ENCODE peak calls at places on chromosomes 12 and 14, in five cellular contexts. F is right lobe of liver, E is stomach, H is uterus, I is adrenal gland. B is an unnamed sample.
A peak's percentile ranks its signal among the peaks of the same experiment; 100 is the strongest.

GRCh38 chr14:41418851-41419250 is 187.8 kb upstream of the LRFN5 start:
- DNase-seq in E (no peak), I (no peak), H (no peak), F (no peak), B (no peak)

GRCh38 chr12:117098361-117099217 is 627 bp downstream of the TESC start:
- DNase-seq in H (no peak), F (no peak), I (peak; percentile 33), E (peak; percentile 75), B (no peak)

GRCh38 chr14:77212933-77213656 is 31.5 kb downstream of the TMEM63C start:
- DNase-seq in E (peak; percentile 51), I (peak; percentile 51), H (no peak), F (no peak), B (peak; percentile 35)

GRCh38 chr14:92122351-92122677 is 545 bp downstream of the CPSF2 start:
- DNase-seq in F (no peak), I (no peak), H (no peak), E (no peak), B (peak; percentile 22)

GRCh38 chr12:4858385-4858784 is 51.3 kb upstream of the KCNA1 start:
- DNase-seq in E (no peak), H (no peak), I (no peak), F (peak; percentile 70), B (no peak)

GRCh38 chr14:32358781-32359180 is 29.7 kb downstream of the AKAP6 start:
- DNase-seq in H (no peak), F (no peak), E (no peak), I (no peak), B (no peak)

GRCh38 chr12:55703976-55704761 is 3.5 kb downstream of the ITGA7 start:
- DNase-seq in E (no peak), I (no peak), H (peak; percentile 50), F (no peak), B (no peak)

GRCh38 chr14:90356925-90357324 is 25.2 kb upstream of the NRDE2 start:
- DNase-seq in F (no peak), H (no peak), I (no peak), E (no peak), B (no peak)

GRCh38 chr12:96256672-96257361 is 62.6 kb downstream of the ELK3 start:
- DNase-seq in I (no peak), H (no peak), E (no peak), F (no peak), B (no peak)

GRCh38 chr12:114697246-114697716 is 13.3 kb upstream of the TBX3 start:
- DNase-seq in H (no peak), F (no peak), I (no peak), E (no peak), B (no peak)

GRCh38 chr14:103679351-103679750 is 35.9 kb downstream of the XRCC3 start:
- DNase-seq in I (peak; percentile 57), F (no peak), E (peak; percentile 40), H (no peak), B (no peak)

GRCh38 chr12:22787557-22787956 is 162.6 kb downstream of the ETNK1 start:
- DNase-seq in F (no peak), E (no peak), H (no peak), I (peak; percentile 15), B (no peak)

GRCh38 chr12:1517007-1517406 is 77.4 kb downstream of the FBXL14 start:
- DNase-seq in E (no peak), I (no peak), H (no peak), F (no peak), B (no peak)

GRCh38 chr12:112549031-112549430 is 130.3 kb downstream of the PTPN11 start:
- DNase-seq in F (no peak), H (no peak), E (no peak), I (no peak), B (no peak)

GRCh38 chr12:92061061-92061460 is 84.6 kb downstream of the BTG1 start:
- DNase-seq in F (no peak), I (no peak), E (no peak), H (no peak), B (no peak)

GRCh38 chr14:33958616-33959226 is 7.8 kb upstream of the EGLN3 start:
- DNase-seq in F (no peak), E (no peak), H (no peak), I (no peak), B (no peak)

GRCh38 chr14:103517172-103517566 is 5.5 kb downstream of the CKB start:
- DNase-seq in I (peak; percentile 14), H (no peak), F (no peak), E (no peak), B (no peak)

GRCh38 chr14:73942180-73942579 is 7.7 kb downstream of the FAM161B start:
- DNase-seq in F (no peak), H (no peak), I (no peak), E (no peak), B (no peak)

GRCh38 chr12:68675098-68675842 is 11.5 kb upstream of the NUP107 start:
- DNase-seq in F (no peak), E (peak; percentile 48), H (no peak), I (no peak), B (no peak)

GRCh38 chr12:52630609-52631200 is 12.3 kb upstream of the KRT73 start:
- DNase-seq in I (no peak), F (no peak), H (no peak), E (no peak), B (no peak)

GRCh38 chr14:59336078-59336477 is 129.1 kb downstream of the GPR135 start:
- DNase-seq in E (no peak), I (no peak), F (no peak), H (no peak), B (no peak)
- TF ChIP-seq POLR2A in E (no peak), I (no peak), F (no peak), H (no peak), B (no peak)

GRCh38 chr12:26274441-26275312 is 79.3 kb downstream of the SSPN start:
- DNase-seq in H (peak; percentile 85), I (peak; percentile 90), E (peak; percentile 85), F (peak; percentile 53), B (peak; percentile 69)
- TF ChIP-seq POLR2A in H (peak; percentile 21), I (peak; percentile 93), E (no peak), F (peak; percentile 32), B (peak; percentile 12)

GRCh38 chr12:6178981-6179761 is 21.0 kb upstream of the CD9 start:
- DNase-seq in H (no peak), F (no peak), I (no peak), E (no peak), B (no peak)
- TF ChIP-seq POLR2A in H (no peak), F (no peak), I (no peak), E (no peak), B (no peak)

GRCh38 chr12:132154941-132155770 is 10.9 kb downstream of the NOC4L start:
- DNase-seq in F (no peak), E (no peak), H (no peak), I (no peak), B (no peak)
- TF ChIP-seq POLR2A in F (no peak), E (no peak), H (no peak), I (no peak), B (no peak)

DNA sequence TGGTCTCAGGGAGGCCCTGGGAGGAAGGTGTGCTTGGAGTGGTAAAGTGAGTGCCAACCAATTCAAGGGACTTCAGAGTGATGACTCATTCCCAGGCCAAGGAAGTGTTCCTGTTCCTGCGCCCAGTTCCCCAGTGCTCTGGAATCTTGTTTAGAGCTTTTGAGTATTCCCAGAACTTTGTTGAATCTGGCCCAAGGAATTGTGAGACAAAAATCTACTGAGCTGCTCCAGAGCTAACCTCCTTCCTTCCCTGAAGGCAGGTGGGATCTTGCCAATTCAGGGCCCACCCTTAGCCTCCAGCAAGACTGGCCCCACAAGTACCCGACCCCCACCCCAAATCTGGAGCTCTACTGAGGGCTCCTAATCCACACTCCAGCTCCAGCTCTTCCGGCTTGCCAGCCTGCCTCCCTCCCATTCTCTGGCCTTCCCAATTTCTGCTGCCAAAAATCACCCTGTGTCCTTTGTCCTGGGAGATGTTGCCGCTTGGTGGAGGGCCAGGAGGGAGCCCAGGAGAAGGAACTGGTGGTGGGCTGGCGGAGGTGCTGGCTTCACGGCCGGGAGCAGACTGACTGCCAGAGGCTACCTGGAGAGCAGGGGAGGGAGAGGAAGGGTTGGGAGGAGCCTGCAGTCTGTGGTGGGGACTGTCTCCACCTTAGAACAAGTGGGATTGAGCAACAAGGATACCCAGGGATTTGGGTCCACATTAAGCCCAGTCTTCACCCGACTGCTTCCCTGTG is 2.0 kb upstream of the ATN1 start:
- DNase-seq in E (peak; percentile 77), H (peak; percentile 80), I (peak; percentile 82), F (peak; percentile 87), B (peak; percentile 89)
- TF ChIP-seq POLR2A in E (no peak), H (peak; percentile 38), I (peak; percentile 30), F (no peak), B (peak; percentile 36)

GRCh38 chr14:37587881-37588666 is 7.0 kb downstream of the FOXA1 start:
- DNase-seq in F (no peak), E (no peak), H (no peak), I (no peak), B (no peak)
- TF ChIP-seq POLR2A in F (no peak), E (no peak), H (no peak), I (no peak), B (no peak)

DNA sequence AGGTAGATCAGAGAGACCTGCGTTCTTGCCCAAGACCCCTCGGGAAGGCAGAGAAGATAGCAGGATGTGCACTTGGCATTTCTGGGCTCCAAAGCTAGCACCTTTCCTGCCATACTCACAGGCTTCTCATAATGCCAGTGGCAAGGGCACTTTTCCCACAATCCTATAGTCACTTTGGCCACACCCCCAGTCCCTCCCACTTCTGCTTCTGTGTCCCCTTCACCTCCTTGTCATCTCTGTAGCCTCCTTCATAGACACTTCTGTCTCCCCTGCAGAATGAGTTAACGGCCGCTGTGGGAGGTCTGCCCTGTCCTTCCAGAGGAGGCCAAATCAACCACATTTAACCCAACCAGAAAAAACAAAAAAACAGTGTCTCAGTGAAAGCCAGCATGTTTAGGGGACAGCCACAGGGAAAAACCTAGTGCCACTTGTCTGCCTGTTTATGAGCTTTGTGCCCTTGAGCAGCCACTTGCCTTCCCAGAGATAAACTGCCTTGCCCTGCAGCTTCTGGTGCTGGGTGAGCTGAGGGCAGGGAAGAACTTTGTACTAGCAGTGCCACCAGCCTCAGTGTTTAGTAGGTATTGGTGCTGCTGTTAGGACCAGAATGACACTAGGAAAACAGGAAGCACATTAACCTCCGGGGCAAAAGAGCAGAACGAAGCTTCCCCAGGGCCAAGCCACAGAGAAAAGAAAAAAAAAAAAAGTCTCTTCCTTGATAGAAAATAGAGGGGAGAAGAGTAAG is 193.0 kb upstream of the PWP1 start:
- DNase-seq in H (no peak), I (peak; percentile 48), F (no peak), E (no peak), B (no peak)
- TF ChIP-seq POLR2A in H (no peak), I (no peak), F (no peak), E (no peak), B (no peak)